ENCODE peak calls at places on chromosomes 13 and 19, in seven cellular contexts. W, Y, G, H, Q, L and U are unnamed samples.

GRCh38 chr19:7540761-7541480 is 5.4 kb downstream of the PNPLA6 start:
- DNase-seq in W (no peak), Y (peak; percentile 63), G (peak; percentile 27), H (no peak), Q (no peak), L (no peak), U (no peak)

GRCh38 chr19:5907216-5907615 is 2.5 kb downstream of the VMAC start:
- DNase-seq in W (no peak), Y (peak; percentile 19), G (no peak), H (no peak), Q (no peak), L (no peak), U (peak; percentile 40)

GRCh38 chr13:92952161-92952560 is 274.4 kb upstream of the GPC6 start:
- DNase-seq in W (no peak), Y (no peak), G (peak; percentile 59), H (no peak), Q (no peak), L (no peak), U (no peak)

GRCh38 chr19:7013678-7014077 is 7.6 kb downstream of the MBD3L2B start:
- DNase-seq in W (no peak), Y (peak; percentile 27), G (peak; percentile 7), H (no peak), Q (no peak), L (no peak), U (no peak)

GRCh38 chr19:55486971-55487883 is 1.0 kb upstream of the SSC5D start:
- DNase-seq in W (peak; percentile 77), Y (peak; percentile 98), G (peak; percentile 96), H (peak; percentile 92), Q (no peak), L (no peak), U (no peak)

GRCh38 chr19:33891773-33892172 is 95.1 kb downstream of the KCTD15 start:
- DNase-seq in W (no peak), Y (no peak), G (no peak), H (no peak), Q (no peak), L (no peak), U (no peak)

GRCh38 chr13:76745246-76746200 is 140.7 kb downstream of the KCTD12 start:
- DNase-seq in W (no peak), Y (no peak), G (peak; percentile 41), H (no peak), Q (no peak), L (no peak), U (peak; percentile 41)

GRCh38 chr19:45076029-45076850 is at the start of gene ZNF296:
- DNase-seq in W (no peak), Y (peak; percentile 31), G (peak; percentile 35), H (no peak), Q (no peak), L (peak; percentile 62), U (no peak)

GRCh38 chr19:23823952-23824389 is 65.3 kb upstream of the ZNF681 start:
- DNase-seq in W (no peak), Y (peak; percentile 4), G (no peak), H (no peak), Q (no peak), L (no peak), U (no peak)

GRCh38 chr19:48271531-48272151 is 1.8 kb downstream of the ZNF114 start:
- DNase-seq in W (no peak), Y (peak; percentile 48), G (peak; percentile 57), H (no peak), Q (no peak), L (no peak), U (no peak)

GRCh38 chr13:100544866-100545683 is 43.5 kb downstream of the GGACT start:
- DNase-seq in W (no peak), Y (no peak), G (no peak), H (no peak), Q (no peak), L (no peak), U (no peak)

GRCh38 chr13:109998808-109999528 is 212.6 kb upstream of the IRS2 start:
- DNase-seq in W (peak; percentile 79), Y (peak; percentile 79), G (peak; percentile 71), H (peak; percentile 72), Q (no peak), L (no peak), U (no peak)

GRCh38 chr13:22561581-22561980 is 619.2 kb upstream of the SGCG start:
- DNase-seq in W (peak; percentile 25), Y (peak; percentile 1), G (no peak), H (no peak), Q (no peak), L (no peak), U (no peak)

GRCh38 chr13:25172303-25172630 is 179 bp upstream of the AMER2 start:
- DNase-seq in W (no peak), Y (no peak), G (no peak), H (no peak), Q (no peak), L (no peak), U (no peak)

GRCh38 chr13:27401210-27401609 is 23.2 kb upstream of the GTF3A start:
- DNase-seq in W (no peak), Y (no peak), G (no peak), H (no peak), Q (no peak), L (no peak), U (no peak)

GRCh38 chr13:102726430-102726829 is 31.6 kb upstream of the METTL21C start:
- DNase-seq in W (no peak), Y (peak; percentile 11), G (no peak), H (no peak), Q (no peak), L (no peak), U (no peak)

GRCh38 chr19:5595129-5595528 is 27.4 kb upstream of the TINCR start:
- DNase-seq in W (no peak), Y (no peak), G (no peak), H (no peak), Q (no peak), L (no peak), U (no peak)

GRCh38 chr13:64817721-64818120 is 2412.4 kb downstream of the PCDH9 start:
- DNase-seq in W (no peak), Y (no peak), G (peak; percentile 9), H (no peak), Q (no peak), L (no peak), U (no peak)

GRCh38 chr13:39347926-39348901 is 254.8 kb downstream of the LHFPL6 start:
- DNase-seq in W (no peak), Y (no peak), G (no peak), H (no peak), Q (no peak), L (no peak), U (peak; percentile 15)

GRCh38 chr13:53151692-53152421 is 123.2 kb downstream of the OLFM4 start:
- DNase-seq in W (peak; percentile 2), Y (peak; percentile 50), G (peak; percentile 11), H (no peak), Q (peak; percentile 8), L (no peak), U (peak; percentile 51)

GRCh38 chr13:44365008-44365407 is 8.6 kb upstream of the SERP2 start:
- DNase-seq in W (no peak), Y (peak; percentile 84), G (no peak), H (peak; percentile 10), Q (no peak), L (no peak), U (no peak)

GRCh38 chr13:107252428-107252827 is 684.5 kb upstream of the ARGLU1 start:
- DNase-seq in W (no peak), Y (no peak), G (no peak), H (no peak), Q (no peak), L (no peak), U (no peak)

GRCh38 chr19:17755977-17756670 is 4.8 kb downstream of the FCHO1 start:
- DNase-seq in W (no peak), Y (peak; percentile 32), G (peak; percentile 64), H (no peak), Q (peak; percentile 81), L (no peak), U (peak; percentile 95)

GRCh38 chr13:77176350-77176749 is 149.4 kb upstream of the FBXL3 start:
- DNase-seq in W (no peak), Y (peak; percentile 39), G (peak; percentile 7), H (peak; percentile 42), Q (no peak), L (no peak), U (no peak)

GRCh38 chr19:44671400-44671799 is at the start of gene CEACAM19:
- DNase-seq in W (no peak), Y (peak; percentile 14), G (no peak), H (no peak), Q (no peak), L (no peak), U (no peak)

GRCh38 chr13:75445717-75446529 is 36.0 kb downstream of the TBC1D4 start:
- DNase-seq in W (no peak), Y (peak; percentile 36), G (peak; percentile 55), H (no peak), Q (no peak), L (no peak), U (no peak)

GRCh38 chr13:35881360-35881759 is 249.8 kb downstream of the DCLK1 start:
- DNase-seq in W (no peak), Y (no peak), G (peak; percentile 38), H (no peak), Q (no peak), L (no peak), U (peak; percentile 78)

GRCh38 chr13:27079421-27079958 is 92.1 kb downstream of the USP12 start:
- DNase-seq in W (peak; percentile 37), Y (peak; percentile 36), G (peak; percentile 73), H (peak; percentile 7), Q (no peak), L (no peak), U (no peak)

GRCh38 chr13:109146912-109147624 is 517.7 kb downstream of the MYO16 start:
- DNase-seq in W (no peak), Y (peak; percentile 98), G (peak; percentile 60), H (peak; percentile 36), Q (no peak), L (no peak), U (no peak)

GRCh38 chr19:35673121-35673804 is 6.9 kb downstream of the UPK1A start:
- DNase-seq in W (no peak), Y (peak; percentile 71), G (peak; percentile 58), H (no peak), Q (no peak), L (peak; percentile 15), U (no peak)

GRCh38 chr19:1016647-1017114 is 4.2 kb downstream of the TMEM259 start:
- DNase-seq in W (peak; percentile 80), Y (peak; percentile 87), G (peak; percentile 49), H (no peak), Q (no peak), L (no peak), U (no peak)

GRCh38 chr19:50155520-50156109 is 7.5 kb downstream of the IZUMO2 start:
- DNase-seq in W (no peak), Y (no peak), G (no peak), H (no peak), Q (no peak), L (no peak), U (no peak)

GRCh38 chr19:4773047-4773640 is 18.4 kb upstream of the FEM1A start:
- DNase-seq in W (no peak), Y (no peak), G (no peak), H (no peak), Q (no peak), L (no peak), U (no peak)

GRCh38 chr19:49333426-49334288 is 1.5 kb upstream of the CD37 start:
- DNase-seq in W (no peak), Y (peak; percentile 40), G (no peak), H (no peak), Q (no peak), L (peak; percentile 63), U (no peak)

GRCh38 chr19:35248310-35249145 is at the start of gene LSR:
- DNase-seq in W (no peak), Y (no peak), G (no peak), H (no peak), Q (no peak), L (peak; percentile 65), U (no peak)